ENCODE peak calls at places on chromosomes 1 and 21, in eight cellular contexts. A is NCI-H524, Y is heart right ventricle, D is NCI-H1092 treated with DMSO at 0.1 percent for 48 hours, Z is IMR-90, L is hepatocyte, J is ACHN, N is ELR. U is an unnamed sample.

GRCh38 chr1:161491472-161491871 is 13.8 kb upstream of the FCGR2A start:
- DNase-seq in J (no peak), A (no peak), L (no peak), N (no peak), Z (no peak), D (no peak), Y (no peak), U (no peak)

GRCh38 chr1:30853350-30853749 is 55.2 kb downstream of the SDC3 start:
- DNase-seq in J (no peak), Z (no peak), N (no peak), L (peak), D (no peak), A (no peak), Y (no peak), U (no peak)

GRCh38 chr1:6473156-6473555 is 7.2 kb upstream of the TNFRSF25 start:
- DNase-seq in L (no peak), Y (no peak), Z (no peak), J (no peak), D (no peak), N (no peak), A (no peak), U (no peak)

GRCh38 chr1:45840704-45841103 is 37.3 kb downstream of the MAST2 start:
- DNase-seq in N (peak), Z (no peak), J (peak), Y (no peak), A (no peak), L (no peak), D (peak), U (no peak)

GRCh38 chr1:60126733-60127132 is 53.2 kb upstream of the C1orf87 start:
- DNase-seq in Z (no peak), A (peak), L (no peak), N (no peak), J (no peak), Y (no peak), D (peak), U (no peak)

GRCh38 chr1:155940993-155941844 is at the start of gene RXFP4:
- DNase-seq in Y (no peak), L (no peak), A (no peak), J (peak), N (peak), Z (no peak), D (peak), U (no peak)

GRCh38 chr1:87805661-87806376 is 477.1 kb downstream of the LMO4 start:
- DNase-seq in A (no peak), D (no peak), Z (peak), J (peak), L (peak), N (peak), Y (no peak), U (peak)

GRCh38 chr21:19540287-19540686 is 1136.7 kb upstream of the TMPRSS15 start:
- DNase-seq in Y (no peak), Z (no peak), L (no peak), J (no peak), D (no peak), N (no peak), A (no peak), U (no peak)

GRCh38 chr1:212749924-212750535 is 41.5 kb downstream of the NSL1 start:
- DNase-seq in A (peak), Z (peak), Y (no peak), J (peak), D (peak), L (peak), N (peak), U (peak)

GRCh38 chr1:18651727-18652126 is 21.1 kb downstream of the PAX7 start:
- DNase-seq in L (no peak), Y (no peak), D (no peak), J (no peak), N (no peak), A (no peak), Z (no peak), U (no peak)

GRCh38 chr1:5779608-5780323 is 212.5 kb downstream of the NPHP4 start:
- DNase-seq in J (no peak), Z (no peak), A (no peak), L (no peak), D (no peak), Y (no peak), N (peak), U (no peak)

GRCh38 chr1:11733351-11733750 is 2.6 kb upstream of the AGTRAP start:
- DNase-seq in A (no peak), N (no peak), Y (no peak), L (no peak), D (no peak), Z (no peak), J (no peak), U (no peak)

GRCh38 chr1:27548858-27549719 is 54.9 kb downstream of the AHDC1 start:
- DNase-seq in L (no peak), A (no peak), J (no peak), D (no peak), N (no peak), Y (no peak), Z (no peak), U (no peak)

GRCh38 chr1:235067396-235068154 is 61.1 kb downstream of the TOMM20 start:
- DNase-seq in A (peak), J (peak), Z (peak), Y (peak), D (no peak), L (peak), N (peak), U (peak)

GRCh38 chr21:43779660-43780059 is 3.6 kb upstream of the CSTB start:
- DNase-seq in D (no peak), N (no peak), L (no peak), A (no peak), J (no peak), Z (no peak), Y (no peak), U (no peak)

GRCh38 chr1:95002657-95003432 is 69.9 kb downstream of the ALG14 start:
- DNase-seq in A (no peak), Y (peak), Z (peak), D (peak), N (no peak), L (peak), J (no peak), U (peak)

GRCh38 chr1:153888518-153888917 is 34.3 kb downstream of the GATAD2B start:
- DNase-seq in N (no peak), L (no peak), Y (no peak), D (no peak), A (no peak), Z (peak), J (peak), U (peak)

GRCh38 chr1:205783904-205784303 is 8.6 kb upstream of the RAB29 start:
- DNase-seq in Y (no peak), A (no peak), J (peak), L (no peak), N (peak), Z (peak), D (no peak), U (peak)

GRCh38 chr1:198605426-198605825 is 33.4 kb upstream of the PTPRC start:
- DNase-seq in Z (no peak), Y (no peak), L (no peak), J (no peak), N (no peak), A (no peak), D (no peak), U (no peak)

GRCh38 chr1:39266269-39266668 is 61.8 kb downstream of the MACF1 start:
- DNase-seq in L (peak), A (peak), D (no peak), N (peak), Z (no peak), J (peak), Y (no peak), U (no peak)

GRCh38 chr1:230287674-230288315 is 138.3 kb downstream of the PGBD5 start:
- DNase-seq in J (no peak), Y (no peak), A (no peak), Z (no peak), D (no peak), N (no peak), L (no peak), U (no peak)

GRCh38 chr1:38527373-38527966 is 332.1 kb downstream of the RRAGC start:
- DNase-seq in A (no peak), L (peak), N (peak), J (no peak), D (no peak), Z (no peak), Y (no peak), U (no peak)

GRCh38 chr1:204359474-204360255 is at the start of gene PLEKHA6:
- DNase-seq in Z (peak), J (no peak), Y (peak), N (peak), D (peak), L (peak), A (peak), U (peak)

GRCh38 chr21:43702785-43703067 is 16.2 kb upstream of the PDXK start:
- DNase-seq in A (no peak), D (no peak), J (no peak), N (peak), Z (no peak), L (no peak), Y (no peak), U (peak)

GRCh38 chr1:182752827-182753104 is 36.8 kb upstream of the NPL start:
- DNase-seq in N (no peak), Z (no peak), L (no peak), Y (no peak), D (no peak), J (no peak), A (no peak), U (no peak)

GRCh38 chr1:202106340-202107284 is 16.1 kb upstream of the GPR37L1 start:
- DNase-seq in D (peak), J (peak), Y (no peak), Z (no peak), L (peak), N (peak), A (no peak), U (no peak)

U was measured in iris pigment epithelial cell.